ENCODE peak calls at places on chromosomes 7 and 10, in five cellular contexts. One of them, this sample, is unnamed.

GRCh38 chr7:123346771-123347170 is 147.0 kb upstream of the SLC13A1 start:
- DNase-seq in Kasumi-1: no peak
- DNase-seq in iPS-NIHi11: no peak
- DNase-seq in psoas muscle: no peak
- DNase-seq in GM13976: no peak
- DNase-seq in this sample: no peak

GRCh38 chr10:75018233-75018632 is 93.2 kb upstream of the SAMD8 start:
- DNase-seq in GM13976: no peak
- DNase-seq in iPS-NIHi11: no peak
- DNase-seq in psoas muscle: no peak
- DNase-seq in Kasumi-1: no peak
- DNase-seq in this sample: no peak

GRCh38 chr7:96088579-96088978 is 233.3 kb downstream of the SLC25A13 start:
- DNase-seq in Kasumi-1: no peak
- DNase-seq in iPS-NIHi11: no peak
- DNase-seq in GM13976: no peak
- DNase-seq in psoas muscle: no peak
- DNase-seq in this sample: no peak

GRCh38 chr7:4706384-4707032 is 24.4 kb downstream of the FOXK1 start:
- DNase-seq in Kasumi-1: no peak
- DNase-seq in psoas muscle: no peak
- DNase-seq in GM13976: no peak
- DNase-seq in iPS-NIHi11: no peak
- DNase-seq in this sample: no peak

GRCh38 chr10:96850113-96850512 is 18.0 kb downstream of the LCOR start:
- DNase-seq in Kasumi-1: no peak
- DNase-seq in iPS-NIHi11: no peak
- DNase-seq in psoas muscle: no peak
- DNase-seq in GM13976: no peak
- DNase-seq in this sample: no peak

GRCh38 chr10:12531305-12531738 is 182.0 kb downstream of the CAMK1D start:
- DNase-seq in GM13976: no peak
- DNase-seq in Kasumi-1: no peak
- DNase-seq in iPS-NIHi11: no peak
- DNase-seq in psoas muscle: peak
- DNase-seq in this sample: no peak

GRCh38 chr7:99422091-99422624 is 13.4 kb downstream of the BUD31 start:
- DNase-seq in iPS-NIHi11: no peak
- DNase-seq in Kasumi-1: no peak
- DNase-seq in psoas muscle: no peak
- DNase-seq in GM13976: no peak
- DNase-seq in this sample: no peak

GRCh38 chr10:34088208-34088794 is 726.8 kb downstream of the PARD3 start:
- DNase-seq in iPS-NIHi11: no peak
- DNase-seq in psoas muscle: no peak
- DNase-seq in Kasumi-1: no peak
- DNase-seq in GM13976: no peak
- DNase-seq in this sample: no peak

GRCh38 chr10:19579841-19580240 is 236.4 kb upstream of the PLXDC2 start:
- DNase-seq in psoas muscle: no peak
- DNase-seq in iPS-NIHi11: no peak
- DNase-seq in GM13976: no peak
- DNase-seq in Kasumi-1: no peak
- DNase-seq in this sample: no peak

GRCh38 chr10:68301301-68301700 is 30.6 kb upstream of the HNRNPH3 start:
- DNase-seq in Kasumi-1: no peak
- DNase-seq in GM13976: no peak
- DNase-seq in iPS-NIHi11: no peak
- DNase-seq in psoas muscle: no peak
- DNase-seq in this sample: no peak

GRCh38 chr7:96667026-96667425 is 42.6 kb downstream of the SEM1 start:
- DNase-seq in iPS-NIHi11: no peak
- DNase-seq in Kasumi-1: no peak
- DNase-seq in GM13976: no peak
- DNase-seq in psoas muscle: no peak
- DNase-seq in this sample: no peak

GRCh38 chr7:22400150-22400814 is 43.3 kb upstream of the RAPGEF5 start:
- DNase-seq in Kasumi-1: no peak
- DNase-seq in iPS-NIHi11: no peak
- DNase-seq in GM13976: no peak
- DNase-seq in psoas muscle: no peak
- DNase-seq in this sample: no peak